ENCODE peak calls at places on chromosomes 11 and 22, in seven cellular contexts. M, H, F, N, B, C and Q are unnamed samples.

GRCh38 chr11:107631043-107631442 is 40.1 kb downstream of the ELMOD1 start:
- DNase-seq in M (no peak), H (no peak), F (no peak), N (no peak), B (no peak), C (no peak), Q (no peak)

GRCh38 chr22:46060292-46061123 is 83.5 kb upstream of the WNT7B start:
- DNase-seq in M (peak), H (no peak), F (no peak), N (no peak), B (peak), C (no peak), Q (no peak)

GRCh38 chr11:97432926-97433325 is 1043.1 kb downstream of the JRKL start:
- DNase-seq in M (no peak), H (no peak), F (no peak), N (no peak), B (no peak), C (no peak), Q (no peak)

GRCh38 chr22:17952273-17952801 is 72.0 kb downstream of the MICAL3 start:
- DNase-seq in M (no peak), H (peak), F (no peak), N (no peak), B (no peak), C (no peak), Q (no peak)

GRCh38 chr22:42688241-42688913 is 32.3 kb downstream of the A4GALT start:
- DNase-seq in M (peak), H (peak), F (peak), N (no peak), B (peak), C (peak), Q (peak)

GRCh38 chr11:108897071-108897481 is 232.2 kb downstream of the DDX10 start:
- DNase-seq in M (no peak), H (no peak), F (no peak), N (no peak), B (no peak), C (no peak), Q (no peak)

GRCh38 chr22:17918840-17919239 is 105.5 kb downstream of the MICAL3 start:
- DNase-seq in M (no peak), H (no peak), F (no peak), N (no peak), B (no peak), C (no peak), Q (no peak)

GRCh38 chr11:62974848-62975522 is 9.8 kb downstream of the SLC22A6 start:
- DNase-seq in M (no peak), H (peak), F (no peak), N (no peak), B (peak), C (peak), Q (peak)

GRCh38 chr22:43829448-43829821 is 17.3 kb upstream of the EFCAB6 start:
- DNase-seq in M (no peak), H (no peak), F (no peak), N (no peak), B (no peak), C (peak), Q (peak)

GRCh38 chr11:44036811-44037657 is 10.7 kb upstream of the ACCSL start:
- DNase-seq in M (peak), H (peak), F (peak), N (no peak), B (peak), C (peak), Q (peak)

GRCh38 chr22:37697540-37697835 is 640 bp downstream of the TRIOBP start:
- DNase-seq in M (no peak), H (no peak), F (no peak), N (no peak), B (peak), C (no peak), Q (no peak)

GRCh38 chr11:65471410-65471762 is 27.5 kb upstream of the MALAT1 start:
- DNase-seq in M (peak), H (peak), F (no peak), N (no peak), B (peak), C (no peak), Q (peak)

GRCh38 chr22:44205713-44206645 is 25.3 kb downstream of the PARVG start:
- DNase-seq in M (no peak), H (no peak), F (no peak), N (no peak), B (peak), C (peak), Q (no peak)

GRCh38 chr11:12914401-12914912 is 94.7 kb upstream of the RASSF10 start:
- DNase-seq in M (peak), H (peak), F (no peak), N (no peak), B (peak), C (peak), Q (peak)

GRCh38 chr22:47382164-47382890 is 619.9 kb downstream of the TBC1D22A start:
- DNase-seq in M (no peak), H (no peak), F (no peak), N (no peak), B (no peak), C (no peak), Q (no peak)

GRCh38 chr11:21988477-21988876 is 204.4 kb upstream of the ANO5 start:
- DNase-seq in M (no peak), H (no peak), F (no peak), N (no peak), B (no peak), C (no peak), Q (no peak)

GRCh38 chr11:79116600-79116999 is 324.2 kb downstream of the TENM4 start:
- DNase-seq in M (no peak), H (no peak), F (no peak), N (no peak), B (no peak), C (no peak), Q (no peak)

GRCh38 chr11:117361432-117361831 is 33.8 kb downstream of the CEP164 start:
- DNase-seq in M (no peak), H (no peak), F (no peak), N (no peak), B (no peak), C (no peak), Q (no peak)

GRCh38 chr11:111339758-111340388 is 39.2 kb downstream of the POU2AF1 start:
- DNase-seq in M (no peak), H (no peak), F (no peak), N (no peak), B (no peak), C (no peak), Q (no peak)